ENCODE peak calls at places on chromosomes 1 and 21, in seven cellular contexts. I, Q, M, U, G, X and H are unnamed samples.
A peak's percentile ranks its signal among the peaks of the same experiment; 100 is the strongest.

GRCh38 chr21:45379901-45380330 is 25.0 kb upstream of the COL18A1 start:
- DNase-seq in I (no peak), Q (peak; percentile 36), M (no peak), U (no peak), G (no peak), X (no peak), H (no peak)

GRCh38 chr1:162678439-162678838 is 46.2 kb downstream of the DDR2 start:
- DNase-seq in I (no peak), Q (no peak), M (no peak), U (peak; percentile 79), G (no peak), X (no peak), H (no peak)

GRCh38 chr1:39704757-39705156 is 13.5 kb upstream of the HPCAL4 start:
- DNase-seq in I (no peak), Q (no peak), M (no peak), U (no peak), G (no peak), X (no peak), H (no peak)

GRCh38 chr1:63592536-63593302 is 492 bp upstream of the PGM1 start:
- DNase-seq in I (no peak), Q (no peak), M (no peak), U (no peak), G (no peak), X (no peak), H (no peak)

GRCh38 chr1:53061859-53062714 is at the start of gene PODN:
- DNase-seq in I (no peak), Q (peak; percentile 71), M (peak; percentile 75), U (peak; percentile 48), G (no peak), X (no peak), H (peak; percentile 34)

GRCh38 chr1:53346814-53347176 is 18.9 kb upstream of the LRP8 start:
- DNase-seq in I (no peak), Q (no peak), M (no peak), U (no peak), G (peak; percentile 4), X (no peak), H (no peak)

GRCh38 chr1:114466334-114467014 is 44.5 kb downstream of the TRIM33 start:
- DNase-seq in I (no peak), Q (no peak), M (no peak), U (no peak), G (no peak), X (no peak), H (no peak)

GRCh38 chr1:7095343-7095964 is 310.2 kb downstream of the CAMTA1 start:
- DNase-seq in I (no peak), Q (no peak), M (no peak), U (no peak), G (no peak), X (no peak), H (no peak)

GRCh38 chr1:102954576-102954975 is 153.7 kb downstream of the COL11A1 start:
- DNase-seq in I (no peak), Q (no peak), M (no peak), U (no peak), G (no peak), X (no peak), H (no peak)

GRCh38 chr1:23437355-23437664 is 12.8 kb upstream of the TCEA3 start:
- DNase-seq in I (no peak), Q (no peak), M (no peak), U (no peak), G (no peak), X (no peak), H (no peak)

GRCh38 chr1:85494957-85495266 is 30.0 kb upstream of the DDAH1 start:
- DNase-seq in I (no peak), Q (peak; percentile 63), M (no peak), U (peak; percentile 44), G (no peak), X (peak; percentile 6), H (no peak)

GRCh38 chr1:226661965-226662364 is 77.1 kb downstream of the ITPKB start:
- DNase-seq in I (no peak), Q (no peak), M (no peak), U (peak; percentile 22), G (no peak), X (peak; percentile 31), H (no peak)

GRCh38 chr1:51217101-51217500 is 19.0 kb upstream of the RNF11 start:
- DNase-seq in I (no peak), Q (no peak), M (no peak), U (no peak), G (peak; percentile 27), X (no peak), H (no peak)

GRCh38 chr1:182242641-182243040 is 148.9 kb downstream of the GLUL start:
- DNase-seq in I (no peak), Q (no peak), M (no peak), U (no peak), G (no peak), X (no peak), H (no peak)

GRCh38 chr21:28636988-28637691 is 355.5 kb downstream of the LTN1 start:
- DNase-seq in I (no peak), Q (no peak), M (no peak), U (peak; percentile 89), G (no peak), X (no peak), H (no peak)

GRCh38 chr1:171642197-171642596 is 10.3 kb downstream of the MYOC start:
- DNase-seq in I (no peak), Q (peak; percentile 58), M (no peak), U (no peak), G (no peak), X (no peak), H (no peak)

GRCh38 chr21:42841156-42841915 is 38.0 kb downstream of the WDR4 start:
- DNase-seq in I (no peak), Q (peak; percentile 49), M (peak; percentile 45), U (no peak), G (no peak), X (no peak), H (no peak)

GRCh38 chr1:236850580-236850979 is 55.5 kb downstream of the MTR start:
- DNase-seq in I (no peak), Q (no peak), M (no peak), U (no peak), G (no peak), X (no peak), H (no peak)

GRCh38 chr1:205775015-205775716 is at the start of gene RAB29:
- DNase-seq in I (peak; percentile 74), Q (peak; percentile 94), M (peak; percentile 80), U (peak; percentile 76), G (peak; percentile 76), X (peak; percentile 74), H (peak; percentile 78)

GRCh38 chr1:224959121-224959520 is 29.6 kb downstream of the DNAH14 start:
- DNase-seq in I (no peak), Q (no peak), M (no peak), U (no peak), G (no peak), X (no peak), H (no peak)

GRCh38 chr1:105337427-105337826 is 1587.7 kb downstream of the AMY1C start:
- DNase-seq in I (no peak), Q (no peak), M (no peak), U (no peak), G (no peak), X (no peak), H (no peak)

GRCh38 chr21:24824209-24824608 is 783.1 kb downstream of the MRPL39 start:
- DNase-seq in I (no peak), Q (no peak), M (no peak), U (no peak), G (no peak), X (no peak), H (no peak)

GRCh38 chr1:87399264-87399663 is 70.6 kb downstream of the LMO4 start:
- DNase-seq in I (no peak), Q (no peak), M (no peak), U (no peak), G (no peak), X (no peak), H (peak; percentile 70)

GRCh38 chr1:211537253-211537652 is 41.7 kb downstream of the SLC30A1 start:
- DNase-seq in I (no peak), Q (no peak), M (no peak), U (no peak), G (no peak), X (no peak), H (no peak)